ENCODE peak calls at places on chromosomes 16 and 17, in seven cellular contexts. One of them, this sample, is unnamed.

GRCh38 chr16:12120331-12120981 is 143.9 kb downstream of the SNX29 start:
- DNase-seq in endodermal cell: no peak
- DNase-seq in activated T-helper 1 cell treated with Interleukin-2 at 50 U/mL for 16 hours: no peak
- DNase-seq in hippocampal formation: no peak
- DNase-seq in lung: no peak
- DNase-seq in nucleus accumbens: no peak
- DNase-seq in stimulated activated CD4-positive, alpha-beta T cell treated with anti-CD3 and anti-CD28 coated beads, Interleukin-4, amount 100 ng/mL, for 1 hour: no peak
- DNase-seq in this sample: no peak

GRCh38 chr17:2337811-2338657 is 733 bp downstream of the SGSM2 start:
- DNase-seq in hippocampal formation: peak; percentile 10
- DNase-seq in nucleus accumbens: peak; percentile 42
- DNase-seq in activated T-helper 1 cell treated with Interleukin-2 at 50 U/mL for 16 hours: peak; percentile 48
- DNase-seq in lung: peak; percentile 51
- DNase-seq in stimulated activated CD4-positive, alpha-beta T cell treated with anti-CD3 and anti-CD28 coated beads, Interleukin-4, amount 100 ng/mL, for 1 hour: peak; percentile 54
- DNase-seq in endodermal cell: peak; percentile 90
- DNase-seq in this sample: no peak

GRCh38 chr17:8393470-8394231 is 4.0 kb downstream of the RNF222 start:
- DNase-seq in nucleus accumbens: no peak
- DNase-seq in lung: no peak
- DNase-seq in hippocampal formation: no peak
- DNase-seq in endodermal cell: no peak
- DNase-seq in activated T-helper 1 cell treated with Interleukin-2 at 50 U/mL for 16 hours: no peak
- DNase-seq in stimulated activated CD4-positive, alpha-beta T cell treated with anti-CD3 and anti-CD28 coated beads, Interleukin-4, amount 100 ng/mL, for 1 hour: no peak
- DNase-seq in this sample: peak; percentile 82

GRCh38 chr16:30761427-30761927 is 385 bp downstream of the CFAP119 start:
- DNase-seq in endodermal cell: peak; percentile 78
- DNase-seq in hippocampal formation: no peak
- DNase-seq in activated T-helper 1 cell treated with Interleukin-2 at 50 U/mL for 16 hours: no peak
- DNase-seq in lung: no peak
- DNase-seq in stimulated activated CD4-positive, alpha-beta T cell treated with anti-CD3 and anti-CD28 coated beads, Interleukin-4, amount 100 ng/mL, for 1 hour: peak; percentile 43
- DNase-seq in nucleus accumbens: peak; percentile 24
- DNase-seq in this sample: no peak

GRCh38 chr17:19426631-19427030 is 15.6 kb downstream of the RNF112 start:
- DNase-seq in lung: no peak
- DNase-seq in stimulated activated CD4-positive, alpha-beta T cell treated with anti-CD3 and anti-CD28 coated beads, Interleukin-4, amount 100 ng/mL, for 1 hour: no peak
- DNase-seq in hippocampal formation: no peak
- DNase-seq in nucleus accumbens: no peak
- DNase-seq in activated T-helper 1 cell treated with Interleukin-2 at 50 U/mL for 16 hours: no peak
- DNase-seq in endodermal cell: peak; percentile 88
- DNase-seq in this sample: no peak

GRCh38 chr16:89981414-89981813 is 32.9 kb downstream of the DEF8 start:
- DNase-seq in endodermal cell: no peak
- DNase-seq in activated T-helper 1 cell treated with Interleukin-2 at 50 U/mL for 16 hours: no peak
- DNase-seq in stimulated activated CD4-positive, alpha-beta T cell treated with anti-CD3 and anti-CD28 coated beads, Interleukin-4, amount 100 ng/mL, for 1 hour: no peak
- DNase-seq in nucleus accumbens: no peak
- DNase-seq in hippocampal formation: no peak
- DNase-seq in lung: no peak
- DNase-seq in this sample: no peak

GRCh38 chr17:42989146-42989545 is 8.8 kb downstream of the RUNDC1 start:
- DNase-seq in endodermal cell: no peak
- DNase-seq in nucleus accumbens: no peak
- DNase-seq in activated T-helper 1 cell treated with Interleukin-2 at 50 U/mL for 16 hours: no peak
- DNase-seq in hippocampal formation: no peak
- DNase-seq in lung: no peak
- DNase-seq in stimulated activated CD4-positive, alpha-beta T cell treated with anti-CD3 and anti-CD28 coated beads, Interleukin-4, amount 100 ng/mL, for 1 hour: no peak
- DNase-seq in this sample: no peak

GRCh38 chr16:67470314-67470713 is 10.6 kb downstream of the ATP6V0D1 start:
- DNase-seq in stimulated activated CD4-positive, alpha-beta T cell treated with anti-CD3 and anti-CD28 coated beads, Interleukin-4, amount 100 ng/mL, for 1 hour: no peak
- DNase-seq in activated T-helper 1 cell treated with Interleukin-2 at 50 U/mL for 16 hours: no peak
- DNase-seq in hippocampal formation: peak; percentile 92
- DNase-seq in lung: peak; percentile 87
- DNase-seq in endodermal cell: no peak
- DNase-seq in nucleus accumbens: peak; percentile 95
- DNase-seq in this sample: no peak

GRCh38 chr17:38441429-38442061 is 13.3 kb downstream of the ARHGAP23 start:
- DNase-seq in nucleus accumbens: no peak
- DNase-seq in activated T-helper 1 cell treated with Interleukin-2 at 50 U/mL for 16 hours: no peak
- DNase-seq in stimulated activated CD4-positive, alpha-beta T cell treated with anti-CD3 and anti-CD28 coated beads, Interleukin-4, amount 100 ng/mL, for 1 hour: no peak
- DNase-seq in lung: no peak
- DNase-seq in endodermal cell: peak; percentile 68
- DNase-seq in hippocampal formation: no peak
- DNase-seq in this sample: no peak

GRCh38 chr17:74369221-74369620 is 1.9 kb downstream of the GPR142 start:
- DNase-seq in hippocampal formation: no peak
- DNase-seq in lung: peak; percentile 48
- DNase-seq in activated T-helper 1 cell treated with Interleukin-2 at 50 U/mL for 16 hours: peak; percentile 31
- DNase-seq in endodermal cell: peak; percentile 90
- DNase-seq in nucleus accumbens: no peak
- DNase-seq in stimulated activated CD4-positive, alpha-beta T cell treated with anti-CD3 and anti-CD28 coated beads, Interleukin-4, amount 100 ng/mL, for 1 hour: peak; percentile 73
- DNase-seq in this sample: no peak

GRCh38 chr17:45873728-45874127 is 20.6 kb upstream of the MAPT start:
- DNase-seq in lung: no peak
- DNase-seq in stimulated activated CD4-positive, alpha-beta T cell treated with anti-CD3 and anti-CD28 coated beads, Interleukin-4, amount 100 ng/mL, for 1 hour: peak; percentile 32
- DNase-seq in activated T-helper 1 cell treated with Interleukin-2 at 50 U/mL for 16 hours: no peak
- DNase-seq in hippocampal formation: no peak
- DNase-seq in endodermal cell: no peak
- DNase-seq in nucleus accumbens: no peak
- DNase-seq in this sample: no peak

GRCh38 chr17:39104657-39105056 is 46.8 kb downstream of the PLXDC1 start:
- DNase-seq in hippocampal formation: no peak
- DNase-seq in lung: no peak
- DNase-seq in nucleus accumbens: no peak
- DNase-seq in endodermal cell: no peak
- DNase-seq in activated T-helper 1 cell treated with Interleukin-2 at 50 U/mL for 16 hours: no peak
- DNase-seq in stimulated activated CD4-positive, alpha-beta T cell treated with anti-CD3 and anti-CD28 coated beads, Interleukin-4, amount 100 ng/mL, for 1 hour: no peak
- DNase-seq in this sample: no peak

GRCh38 chr17:8146381-8147140 is 5.6 kb downstream of the PER1 start:
- DNase-seq in stimulated activated CD4-positive, alpha-beta T cell treated with anti-CD3 and anti-CD28 coated beads, Interleukin-4, amount 100 ng/mL, for 1 hour: no peak
- DNase-seq in nucleus accumbens: no peak
- DNase-seq in hippocampal formation: no peak
- DNase-seq in endodermal cell: no peak
- DNase-seq in lung: no peak
- DNase-seq in activated T-helper 1 cell treated with Interleukin-2 at 50 U/mL for 16 hours: no peak
- DNase-seq in this sample: no peak

GRCh38 chr16:8877894-8878522 is 4.1 kb upstream of the LITAFD start:
- DNase-seq in stimulated activated CD4-positive, alpha-beta T cell treated with anti-CD3 and anti-CD28 coated beads, Interleukin-4, amount 100 ng/mL, for 1 hour: no peak
- DNase-seq in hippocampal formation: no peak
- DNase-seq in lung: no peak
- DNase-seq in activated T-helper 1 cell treated with Interleukin-2 at 50 U/mL for 16 hours: no peak
- DNase-seq in endodermal cell: peak; percentile 46
- DNase-seq in nucleus accumbens: no peak
- DNase-seq in this sample: no peak

GRCh38 chr16:3158014-3158497 is 23.2 kb downstream of the ZNF213 start:
- DNase-seq in stimulated activated CD4-positive, alpha-beta T cell treated with anti-CD3 and anti-CD28 coated beads, Interleukin-4, amount 100 ng/mL, for 1 hour: no peak
- DNase-seq in endodermal cell: peak; percentile 82
- DNase-seq in activated T-helper 1 cell treated with Interleukin-2 at 50 U/mL for 16 hours: no peak
- DNase-seq in hippocampal formation: no peak
- DNase-seq in nucleus accumbens: no peak
- DNase-seq in lung: no peak
- DNase-seq in this sample: no peak

GRCh38 chr17:9258115-9259020 is 237.1 kb downstream of the NTN1 start:
- DNase-seq in stimulated activated CD4-positive, alpha-beta T cell treated with anti-CD3 and anti-CD28 coated beads, Interleukin-4, amount 100 ng/mL, for 1 hour: no peak
- DNase-seq in lung: no peak
- DNase-seq in nucleus accumbens: no peak
- DNase-seq in endodermal cell: peak; percentile 70
- DNase-seq in hippocampal formation: no peak
- DNase-seq in activated T-helper 1 cell treated with Interleukin-2 at 50 U/mL for 16 hours: no peak
- DNase-seq in this sample: no peak

GRCh38 chr17:44331249-44331760 is 6.7 kb upstream of the SLC25A39 start:
- DNase-seq in endodermal cell: peak; percentile 93
- DNase-seq in nucleus accumbens: peak; percentile 43
- DNase-seq in hippocampal formation: peak; percentile 43
- DNase-seq in activated T-helper 1 cell treated with Interleukin-2 at 50 U/mL for 16 hours: peak; percentile 42
- DNase-seq in stimulated activated CD4-positive, alpha-beta T cell treated with anti-CD3 and anti-CD28 coated beads, Interleukin-4, amount 100 ng/mL, for 1 hour: peak; percentile 52
- DNase-seq in lung: peak; percentile 83
- DNase-seq in this sample: no peak

GRCh38 chr17:2368383-2368782 is 31.1 kb downstream of the SGSM2 start:
- DNase-seq in lung: no peak
- DNase-seq in nucleus accumbens: no peak
- DNase-seq in activated T-helper 1 cell treated with Interleukin-2 at 50 U/mL for 16 hours: no peak
- DNase-seq in stimulated activated CD4-positive, alpha-beta T cell treated with anti-CD3 and anti-CD28 coated beads, Interleukin-4, amount 100 ng/mL, for 1 hour: no peak
- DNase-seq in endodermal cell: no peak
- DNase-seq in hippocampal formation: no peak
- DNase-seq in this sample: no peak

GRCh38 chr16:19555186-19555937 is at the start of gene VPS35L:
- DNase-seq in nucleus accumbens: peak; percentile 99
- DNase-seq in endodermal cell: peak; percentile 99
- DNase-seq in stimulated activated CD4-positive, alpha-beta T cell treated with anti-CD3 and anti-CD28 coated beads, Interleukin-4, amount 100 ng/mL, for 1 hour: peak; percentile 97
- DNase-seq in activated T-helper 1 cell treated with Interleukin-2 at 50 U/mL for 16 hours: peak; percentile 90
- DNase-seq in hippocampal formation: peak; percentile 99
- DNase-seq in lung: peak; percentile 98
- DNase-seq in this sample: peak; percentile 99

GRCh38 chr17:27158390-27158789 is 135.5 kb upstream of the WSB1 start:
- DNase-seq in lung: no peak
- DNase-seq in activated T-helper 1 cell treated with Interleukin-2 at 50 U/mL for 16 hours: no peak
- DNase-seq in stimulated activated CD4-positive, alpha-beta T cell treated with anti-CD3 and anti-CD28 coated beads, Interleukin-4, amount 100 ng/mL, for 1 hour: no peak
- DNase-seq in endodermal cell: no peak
- DNase-seq in nucleus accumbens: no peak
- DNase-seq in hippocampal formation: no peak
- DNase-seq in this sample: no peak

GRCh38 chr16:576823-577201 is 7.0 kb downstream of the PIGQ start:
- DNase-seq in lung: no peak
- DNase-seq in nucleus accumbens: no peak
- DNase-seq in hippocampal formation: no peak
- DNase-seq in activated T-helper 1 cell treated with Interleukin-2 at 50 U/mL for 16 hours: no peak
- DNase-seq in endodermal cell: peak; percentile 84
- DNase-seq in stimulated activated CD4-positive, alpha-beta T cell treated with anti-CD3 and anti-CD28 coated beads, Interleukin-4, amount 100 ng/mL, for 1 hour: no peak
- DNase-seq in this sample: no peak